ENCODE peak calls at places on chromosomes 6 and 20, in four cellular contexts. Z is H1, M is IMR-90, P is mesendoderm. J is an unnamed sample.
A peak's percentile ranks its signal among the peaks of the same experiment; 100 is the strongest.

GRCh38 chr20:15146948-15147347 is 809.5 kb upstream of the FLRT3 start:
- DNase-seq in Z (no peak), M (no peak), P (peak; percentile 20), J (no peak)

GRCh38 chr20:29079769-29080690 is 2177.4 kb upstream of the DEFB115 start:
- DNase-seq in Z (no peak), M (no peak), P (no peak), J (no peak)

GRCh38 chr6:39061588-39061987 is 13.0 kb downstream of the GLP1R start:
- DNase-seq in Z (no peak), M (no peak), P (no peak), J (no peak)

GRCh38 chr6:35970181-35970580 is 49.3 kb upstream of the SRPK1 start:
- DNase-seq in Z (no peak), M (peak; percentile 80), P (no peak), J (no peak)

GRCh38 chr6:111789593-111789992 is 83.7 kb downstream of the FYN start:
- DNase-seq in Z (no peak), M (peak; percentile 40), P (no peak), J (no peak)

GRCh38 chr6:132261354-132261753 is 139.9 kb downstream of the MOXD1 start:
- DNase-seq in Z (no peak), M (peak; percentile 12), P (no peak), J (no peak)

GRCh38 chr20:54132612-54133433 is 41.0 kb downstream of the CYP24A1 start:
- DNase-seq in Z (no peak), M (peak; percentile 98), P (peak; percentile 82), J (peak; percentile 35)

GRCh38 chr20:54028276-54029011 is 42.0 kb downstream of the BCAS1 start:
- DNase-seq in Z (no peak), M (no peak), P (no peak), J (no peak)

GRCh38 chr6:105432797-105433196 is 29.9 kb upstream of the PREP start:
- DNase-seq in Z (no peak), M (peak; percentile 83), P (peak; percentile 70), J (no peak)

GRCh38 chr6:15065603-15066002 is 180.3 kb upstream of the JARID2 start:
- DNase-seq in Z (no peak), M (peak; percentile 85), P (no peak), J (no peak)

GRCh38 chr20:49853640-49854039 is 41.0 kb downstream of the SLC9A8 start:
- DNase-seq in Z (no peak), M (peak; percentile 86), P (peak; percentile 86), J (no peak)

GRCh38 chr6:40334496-40334895 is 252.7 kb downstream of the LRFN2 start:
- DNase-seq in Z (no peak), M (no peak), P (peak; percentile 12), J (no peak)

GRCh38 chr20:8132632-8133587 is 844 bp downstream of the PLCB1 start:
- DNase-seq in Z (no peak), M (no peak), P (no peak), J (peak; percentile 37)

GRCh38 chr6:68008445-68008844 is 626.6 kb upstream of the ADGRB3 start:
- DNase-seq in Z (no peak), M (no peak), P (no peak), J (no peak)

GRCh38 chr6:111957623-111958315 is 84.5 kb upstream of the FYN start:
- DNase-seq in Z (peak; percentile 31), M (peak; percentile 38), P (peak; percentile 85), J (no peak)

GRCh38 chr6:167647750-167648470 is 178.8 kb upstream of the AFDN start:
- DNase-seq in Z (no peak), M (no peak), P (no peak), J (no peak)

GRCh38 chr6:17417817-17418216 is 24.4 kb downstream of the CAP2 start:
- DNase-seq in Z (peak; percentile 63), M (peak; percentile 91), P (peak; percentile 100), J (peak; percentile 45)
- H3K4me1 ChIP-seq in Z (peaks cover 7% of the 10 kb centered on the region), M (peaks cover 21% of the 10 kb centered on the region), P (peaks cover 26% of the 10 kb centered on the region), J (peaks cover 2% of the 10 kb centered on the region)

DNA sequence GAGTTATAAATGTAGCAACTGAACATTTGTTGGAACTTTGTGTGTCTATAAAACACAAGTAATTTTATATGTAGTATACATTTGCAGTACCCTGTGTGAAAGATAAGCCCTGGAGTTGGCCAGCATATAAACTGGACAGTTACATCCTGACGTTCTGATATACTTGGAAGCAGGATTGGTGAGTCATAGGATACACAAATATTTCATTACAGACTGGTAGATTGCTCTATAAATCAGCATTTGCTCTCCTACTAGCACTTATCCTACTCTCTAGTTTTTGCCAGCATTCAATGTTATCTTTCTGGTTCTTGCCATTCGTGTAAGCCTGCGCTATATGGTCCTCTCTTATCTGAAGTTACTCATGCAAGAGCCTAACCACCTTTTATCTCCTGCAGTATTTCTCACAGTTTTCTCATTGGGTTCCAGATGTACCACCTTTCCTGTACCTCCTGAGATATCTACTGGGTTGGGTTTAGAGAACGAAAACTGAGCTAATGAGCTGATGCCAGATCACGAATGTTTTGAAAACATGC is 680.2 kb upstream of the MMS22L start:
- DNase-seq in Z (no peak), M (no peak), P (no peak), J (no peak)
- H3K9ac ChIP-seq in Z (no peak overlapping the region), M (no peak overlapping the region), P (no peak overlapping the region), J (no peak overlapping the region)

GRCh38 chr6:82616386-82617028 is 252.9 kb downstream of the TPBG start:
- DNase-seq in Z (no peak), M (peak; percentile 2), P (peak; percentile 10), J (no peak)

GRCh38 chr6:82622461-82622860 is 258.8 kb downstream of the TPBG start:
- DNase-seq in Z (no peak), M (no peak), P (no peak), J (no peak)

GRCh38 chr6:82619573-82619972 is 256.0 kb downstream of the TPBG start:
- DNase-seq in Z (no peak), M (no peak), P (no peak), J (no peak)

GRCh38 chr6:82614518-82614917 is 250.9 kb downstream of the TPBG start:
- DNase-seq in Z (no peak), M (no peak), P (no peak), J (no peak)

DNA sequence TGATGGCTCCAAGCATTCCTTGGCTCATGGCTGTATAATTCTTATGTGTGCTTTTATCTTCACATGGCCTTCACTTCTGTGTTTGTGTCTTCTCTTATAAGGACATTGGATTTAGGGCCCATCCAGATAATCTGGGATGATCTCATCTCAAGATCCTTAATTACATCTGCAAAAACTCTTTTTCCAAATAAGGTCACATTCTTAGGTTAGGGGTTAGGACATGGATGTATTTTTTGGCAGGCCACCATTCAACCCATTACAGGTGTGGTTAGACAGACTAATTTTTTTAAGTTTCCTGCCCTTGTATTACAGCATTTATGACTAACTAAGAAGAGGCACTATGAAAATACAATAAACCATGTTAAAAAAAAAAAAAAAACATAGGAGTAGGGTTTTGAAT is 254.0 kb downstream of the TPBG start:
- DNase-seq in Z (no peak), M (no peak), P (no peak), J (no peak)
- H2AK5ac ChIP-seq in Z (no peak overlapping the region), M (no peak overlapping the region), P (no peak overlapping the region), J (no peak overlapping the region)

GRCh38 chr6:150640556-150641206 is 41.0 kb downstream of the PLEKHG1 start:
- DNase-seq in Z (no peak), M (no peak), P (no peak), J (no peak)

GRCh38 chr6:150639823-150640331 is 40.2 kb downstream of the PLEKHG1 start:
- DNase-seq in Z (no peak), M (no peak), P (no peak), J (no peak)

GRCh38 chr6:150638286-150638685 is 38.6 kb downstream of the PLEKHG1 start:
- DNase-seq in Z (no peak), M (no peak), P (no peak), J (no peak)

GRCh38 chr6:150638765-150639164 is 39.1 kb downstream of the PLEKHG1 start:
- DNase-seq in Z (no peak), M (no peak), P (no peak), J (no peak)

GRCh38 chr6:150641398-150642139 is 41.9 kb downstream of the PLEKHG1 start:
- DNase-seq in Z (no peak), M (no peak), P (no peak), J (no peak)
- H3K4me1 ChIP-seq in Z (no peaks in the 10 kb centered on the region), M (no peaks in the 10 kb centered on the region), P (no peaks in the 10 kb centered on the region), J (peaks cover 3% of the 10 kb centered on the region)

DNA sequence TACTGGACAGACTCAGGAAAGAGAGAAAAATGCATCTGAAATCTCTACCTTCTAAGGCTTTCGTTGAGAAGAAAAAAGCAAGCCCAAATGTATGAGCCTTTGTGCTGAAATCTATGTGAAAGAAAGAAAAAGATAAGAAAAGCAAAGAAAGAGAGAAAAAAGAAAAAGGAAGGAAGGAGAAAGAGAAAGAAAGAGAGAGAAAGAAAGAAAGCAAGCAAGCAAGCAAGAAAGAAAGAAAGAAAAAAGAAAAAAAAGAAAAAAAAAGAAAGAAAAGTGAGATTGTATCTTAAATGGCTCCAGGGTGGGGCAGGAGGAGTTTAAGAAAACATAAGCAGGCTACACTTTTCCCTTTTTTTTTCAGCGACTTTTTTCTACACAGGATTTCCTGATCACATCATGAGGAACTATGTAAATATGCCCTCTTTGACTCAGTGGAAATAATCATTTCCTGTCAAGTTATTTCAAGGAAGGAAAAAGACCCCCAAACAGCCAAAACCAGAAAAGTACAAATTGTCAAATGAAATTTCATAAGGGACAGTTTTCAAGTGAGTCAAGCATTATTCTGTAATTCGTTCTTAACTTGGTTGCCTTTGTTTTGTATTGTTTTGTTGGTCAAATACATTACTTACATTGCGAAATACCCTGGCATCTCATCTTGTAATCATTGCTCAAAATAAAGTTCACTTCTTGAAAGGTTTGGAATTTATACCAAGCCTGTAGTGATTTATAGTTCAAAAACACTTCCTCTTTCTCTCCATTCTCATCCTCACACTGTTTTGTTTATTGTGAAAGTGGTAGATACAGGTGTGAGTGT is 79.5 kb upstream of the RNF217 start:
- DNase-seq in Z (no peak), M (peak; percentile 31), P (no peak), J (no peak)
- H3K9ac ChIP-seq in Z (no peak overlapping the region), M (no peak overlapping the region), P (no peak overlapping the region), J (no peak overlapping the region)

DNA sequence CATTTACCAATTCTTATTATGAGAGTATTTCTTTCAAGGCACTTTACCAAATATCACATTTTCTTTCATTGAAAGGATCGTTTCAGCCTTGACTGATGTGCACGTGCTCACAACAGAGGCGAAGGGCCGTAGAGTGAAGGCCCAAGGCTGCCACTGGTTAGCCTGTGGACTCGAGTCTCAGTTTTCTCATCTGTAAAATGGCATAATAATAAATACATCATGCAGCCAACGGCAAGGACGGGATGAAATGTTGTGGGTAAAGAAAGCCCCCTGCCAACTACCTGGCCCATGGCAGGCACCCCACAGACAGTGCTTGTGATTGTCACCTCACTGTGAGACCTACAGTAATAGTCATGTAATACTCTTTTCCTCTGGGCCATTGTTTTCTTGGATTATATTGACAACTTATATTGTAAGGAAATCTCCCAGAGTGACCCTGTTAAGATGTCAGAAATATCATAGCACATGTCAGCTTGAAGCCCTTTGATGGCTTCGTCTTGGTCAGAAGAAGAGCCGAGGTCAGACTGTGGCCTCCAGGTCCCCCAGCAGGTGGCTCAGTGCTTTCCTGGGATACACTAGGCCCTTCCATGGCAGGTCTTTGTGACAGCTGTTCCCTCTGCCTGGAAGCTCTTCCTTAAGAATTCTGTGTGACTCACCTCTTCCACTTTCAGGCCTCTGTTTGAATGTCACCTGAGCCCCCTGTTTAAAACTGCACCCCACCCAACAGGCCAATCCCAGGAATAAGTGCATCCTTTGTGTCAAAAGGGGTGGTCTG is 36.3 kb downstream of the FAM50B start:
- DNase-seq in Z (no peak), M (no peak), P (peak; percentile 85), J (no peak)
- H2AK5ac ChIP-seq in Z (no peak overlapping the region), M (no peak overlapping the region), P (no peak overlapping the region), J (no peak overlapping the region)

DNA sequence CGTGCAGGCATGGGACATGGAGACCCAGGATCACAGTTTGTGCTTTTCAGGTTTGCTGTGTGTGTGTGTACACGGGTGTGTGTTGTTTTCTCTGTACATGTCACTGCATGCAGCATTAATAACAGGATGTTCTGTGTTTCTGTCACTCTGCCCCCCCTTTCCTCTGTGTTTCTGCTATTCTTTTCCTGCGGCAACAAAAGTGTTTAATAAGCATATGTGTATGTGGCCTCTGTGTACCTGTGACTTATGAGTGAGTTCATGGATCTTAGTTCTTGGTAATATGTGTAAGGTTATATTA is 9.8 kb downstream of the SYNGAP1 start:
- DNase-seq in Z (no peak), M (no peak), P (no peak), J (no peak)
- H3K4me1 ChIP-seq in Z (peaks cover 15% of the 10 kb centered on the region), M (peaks cover 38% of the 10 kb centered on the region), P (peaks cover 40% of the 10 kb centered on the region), J (peaks cover 67% of the 10 kb centered on the region)